ENCODE peak calls at places on chromosomes 4 and X, in seven cellular contexts. O is ecto neural progenitor cell, W is stomach, Q is HS-5, V is NCI-H1417, B is esophagus muscularis mucosa, K is foreskin keratinocyte. E is an unnamed sample.

GRCh38 chr4:142901166-142901662 is 55.1 kb upstream of the INPP4B start:
- DNase-seq in O (no peak), W (no peak), Q (peak), V (no peak), B (no peak), K (no peak), E (no peak)

GRCh38 chrX:70139736-70140135 is 6.5 kb downstream of the IGBP1 start:
- DNase-seq in O (no peak), W (no peak), Q (no peak), V (no peak), B (no peak), K (no peak), E (no peak)

GRCh38 chr4:17702666-17703065 is 78.8 kb downstream of the FAM184B start:
- DNase-seq in O (peak), W (no peak), Q (no peak), V (peak), B (no peak), K (no peak), E (peak)

GRCh38 chr4:2045518-2045951 is 13.6 kb upstream of the NAT8L start:
- DNase-seq in O (no peak), W (no peak), Q (no peak), V (no peak), B (no peak), K (no peak), E (peak)

GRCh38 chr4:93384897-93385296 is 443.7 kb upstream of the ATOH1 start:
- DNase-seq in O (no peak), W (no peak), Q (no peak), V (no peak), B (no peak), K (no peak), E (no peak)

GRCh38 chrX:56788717-56789122 is 59.7 kb downstream of the NBDY start:
- DNase-seq in O (no peak), W (peak), Q (no peak), V (no peak), B (no peak), K (no peak), E (no peak)

GRCh38 chr4:147398556-147398955 is 82.3 kb upstream of the EDNRA start:
- DNase-seq in O (no peak), W (no peak), Q (no peak), V (no peak), B (no peak), K (no peak), E (no peak)

GRCh38 chrX:25548806-25549205 is 533.0 kb upstream of the ARX start:
- DNase-seq in O (no peak), W (no peak), Q (no peak), V (no peak), B (no peak), K (no peak), E (no peak)

GRCh38 chr4:126174627-126175026 is 859.9 kb downstream of the FAT4 start:
- DNase-seq in O (no peak), W (no peak), Q (no peak), V (no peak), B (no peak), K (no peak), E (no peak)

GRCh38 chrX:27598312-27598711 is 8.2 kb downstream of the DCAF8L2 start:
- DNase-seq in O (peak), W (peak), Q (no peak), V (no peak), B (no peak), K (no peak), E (no peak)

GRCh38 chr4:56757270-56757746 is 64.2 kb downstream of the SPINK2 start:
- DNase-seq in O (no peak), W (no peak), Q (peak), V (no peak), B (no peak), K (peak), E (no peak)

GRCh38 chrX:13152511-13152868 is 108.1 kb upstream of the FAM9C start:
- DNase-seq in O (no peak), W (no peak), Q (no peak), V (no peak), B (no peak), K (no peak), E (no peak)

GRCh38 chr4:71186566-71187398 is 152.0 kb upstream of the SLC4A4 start:
- DNase-seq in O (peak), W (peak), Q (no peak), V (peak), B (no peak), K (no peak), E (no peak)

GRCh38 chr4:75673027-75673958 is at the start of gene G3BP2:
- DNase-seq in O (peak), W (peak), Q (peak), V (peak), B (peak), K (peak), E (peak)

GRCh38 chrX:51893931-51894696 is 691 bp downstream of the MAGED1 start:
- DNase-seq in O (peak), W (no peak), Q (no peak), V (peak), B (no peak), K (peak), E (no peak)

GRCh38 chr4:8556341-8557150 is 23.6 kb upstream of the GPR78 start:
- DNase-seq in O (no peak), W (no peak), Q (no peak), V (no peak), B (no peak), K (no peak), E (no peak)

GRCh38 chr4:102333792-102334191 is 11.5 kb downstream of the SLC39A8 start:
- DNase-seq in O (no peak), W (no peak), Q (no peak), V (no peak), B (no peak), K (no peak), E (no peak)

GRCh38 chr4:152099061-152099425 is 338.2 kb upstream of the GATB start:
- DNase-seq in O (no peak), W (no peak), Q (no peak), V (no peak), B (no peak), K (no peak), E (peak)

GRCh38 chrX:46837543-46838481 is 969 bp downstream of the RP2 start:
- DNase-seq in O (no peak), W (no peak), Q (no peak), V (no peak), B (no peak), K (no peak), E (no peak)

GRCh38 chr4:128821151-128821550 is 11.7 kb downstream of the JADE1 start:
- DNase-seq in O (no peak), W (no peak), Q (no peak), V (no peak), B (no peak), K (no peak), E (no peak)

GRCh38 chr4:142158980-142159379 is 522.6 kb downstream of the IL15 start:
- DNase-seq in O (no peak), W (no peak), Q (no peak), V (no peak), B (no peak), K (no peak), E (no peak)

GRCh38 chr4:138512766-138513165 is 270.6 kb upstream of the SLC7A11 start:
- DNase-seq in O (no peak), W (no peak), Q (no peak), V (no peak), B (no peak), K (no peak), E (no peak)

GRCh38 chr4:83196936-83197335 is 82.4 kb upstream of the PLAC8 start:
- DNase-seq in O (no peak), W (no peak), Q (no peak), V (no peak), B (no peak), K (no peak), E (no peak)

GRCh38 chrX:16392597-16392996 is 225.3 kb downstream of the MAGEB17 start:
- DNase-seq in O (no peak), W (no peak), Q (no peak), V (no peak), B (no peak), K (no peak), E (no peak)

GRCh38 chrX:3699841-3700381 is 13.5 kb downstream of the PRKX start:
- DNase-seq in O (no peak), W (no peak), Q (no peak), V (no peak), B (no peak), K (no peak), E (no peak)

GRCh38 chr4:82522472-82522871 is 39.3 kb downstream of the TMEM150C start:
- DNase-seq in O (no peak), W (no peak), Q (no peak), V (no peak), B (no peak), K (no peak), E (no peak)

GRCh38 chr4:184406915-184407314 is 67.4 kb downstream of the IRF2 start:
- DNase-seq in O (no peak), W (peak), Q (no peak), V (no peak), B (no peak), K (no peak), E (no peak)

GRCh38 chrX:115367956-115368355 is 78.4 kb downstream of the LUZP4 start:
- DNase-seq in O (no peak), W (no peak), Q (no peak), V (no peak), B (no peak), K (peak), E (no peak)